ENCODE peak calls at places on chromosomes 11 and 22, in ten cellular contexts. G is RPMI8226; E is T-cell; H is HCT116; I is stimulated activated CD4-positive, alpha-beta T cell treated with anti-CD3 and anti-CD28 coated beads, TNF-alpha, amount 100 ng/mL, for 1 hour; W is ELF-1; T is NCI-H2171; P is fibroblast of lung; N is posterior cingulate gyrus; M is endothelial cell. F is an unnamed sample.

GRCh38 chr11:29564501-29564900 is 452.3 kb downstream of the KCNA4 start:
- DNase-seq in W (no peak), H (no peak), I (no peak), T (no peak), M (no peak), N (no peak), P (no peak), G (no peak), E (no peak), F (no peak)

GRCh38 chr11:83071641-83072591 is at the start of gene RAB30:
- DNase-seq in I (peak), P (peak), T (peak), E (peak), W (peak), N (peak), M (peak), G (peak), H (peak), F (peak)

GRCh38 chr11:80860632-80861031 is 1419.8 kb upstream of the TENM4 start:
- DNase-seq in T (no peak), E (no peak), M (no peak), P (peak), I (no peak), G (no peak), H (no peak), W (no peak), N (no peak), F (no peak)

GRCh38 chr11:2881974-2882362 is 3.6 kb downstream of the CDKN1C start:
- DNase-seq in W (peak), N (no peak), G (no peak), H (no peak), E (no peak), P (no peak), T (no peak), I (no peak), M (no peak), F (no peak)

GRCh38 chr22:42990131-42990838 is 24.7 kb downstream of the PACSIN2 start:
- DNase-seq in E (no peak), W (peak), I (no peak), G (no peak), M (no peak), N (no peak), T (no peak), P (peak), H (no peak), F (no peak)

GRCh38 chr11:33063326-33063775 is 24.0 kb downstream of the TCP11L1 start:
- DNase-seq in W (no peak), P (peak), N (no peak), E (no peak), I (no peak), H (no peak), M (no peak), G (no peak), T (no peak), F (peak)

GRCh38 chr11:106495046-106495445 is 417.6 kb downstream of the AASDHPPT start:
- DNase-seq in E (no peak), P (peak), M (no peak), W (no peak), I (no peak), H (no peak), G (no peak), T (no peak), N (no peak), F (no peak)

GRCh38 chr11:8355418-8355742 is 91.7 kb upstream of the LMO1 start:
- DNase-seq in P (no peak), G (no peak), H (no peak), M (no peak), W (no peak), I (no peak), N (no peak), E (no peak), T (no peak), F (no peak)

GRCh38 chr11:3950996-3951662 is 95.7 kb downstream of the STIM1 start:
- DNase-seq in E (no peak), P (peak), W (peak), H (no peak), M (no peak), N (no peak), I (no peak), G (peak), T (no peak), F (no peak)

GRCh38 chr11:94553938-94554337 is 10.2 kb downstream of the FUT4 start:
- DNase-seq in T (peak), P (peak), I (no peak), H (no peak), G (no peak), W (no peak), M (no peak), E (no peak), N (no peak), F (no peak)